ENCODE peak calls at places on chromosome 21, in ten cellular contexts. One of them, this sample, is unnamed.

GRCh38 chr21:38948377-38948776 is 142.6 kb downstream of the ETS2 start:
- DNase-seq in ovary: no peak
- DNase-seq in suprapubic skin: no peak
- DNase-seq in esophagus muscularis mucosa: no peak
- DNase-seq in sigmoid colon: no peak
- DNase-seq in tibial nerve: no peak
- DNase-seq in HepG2: no peak
- DNase-seq in K562: no peak
- DNase-seq in A549: no peak
- DNase-seq in upper lobe of left lung: no peak
- DNase-seq in this sample: no peak

GRCh38 chr21:46254208-46254975 is 25.8 kb upstream of the LSS start:
- DNase-seq in ovary: no peak
- DNase-seq in HepG2: no peak
- DNase-seq in upper lobe of left lung: no peak
- DNase-seq in sigmoid colon: no peak
- DNase-seq in suprapubic skin: no peak
- DNase-seq in K562: no peak
- DNase-seq in tibial nerve: no peak
- DNase-seq in esophagus muscularis mucosa: no peak
- DNase-seq in A549: no peak
- DNase-seq in this sample: no peak

GRCh38 chr21:41901782-41902181 is 22.6 kb upstream of the PRDM15 start:
- DNase-seq in suprapubic skin: no peak
- DNase-seq in K562: no peak
- DNase-seq in HepG2: no peak
- DNase-seq in esophagus muscularis mucosa: no peak
- DNase-seq in sigmoid colon: no peak
- DNase-seq in A549: no peak
- DNase-seq in ovary: no peak
- DNase-seq in upper lobe of left lung: no peak
- DNase-seq in tibial nerve: no peak
- DNase-seq in this sample: no peak

GRCh38 chr21:38945536-38946245 is 140.0 kb downstream of the ETS2 start:
- DNase-seq in K562: no peak
- DNase-seq in esophagus muscularis mucosa: no peak
- DNase-seq in tibial nerve: no peak
- DNase-seq in ovary: no peak
- DNase-seq in HepG2: no peak
- DNase-seq in suprapubic skin: no peak
- DNase-seq in upper lobe of left lung: no peak
- DNase-seq in sigmoid colon: no peak
- DNase-seq in A549: no peak
- DNase-seq in this sample: no peak

GRCh38 chr21:41648591-41649031 is 118.2 kb downstream of the RIPK4 start:
- DNase-seq in K562: no peak
- DNase-seq in ovary: no peak
- DNase-seq in sigmoid colon: no peak
- DNase-seq in esophagus muscularis mucosa: no peak
- DNase-seq in upper lobe of left lung: no peak
- DNase-seq in HepG2: no peak
- DNase-seq in suprapubic skin: no peak
- DNase-seq in A549: no peak
- DNase-seq in tibial nerve: no peak
- DNase-seq in this sample: no peak

GRCh38 chr21:20999567-21000169 is 1.5 kb downstream of the NCAM2 start:
- DNase-seq in K562: peak
- DNase-seq in upper lobe of left lung: no peak
- DNase-seq in tibial nerve: peak
- DNase-seq in ovary: no peak
- DNase-seq in HepG2: peak
- DNase-seq in A549: peak
- DNase-seq in esophagus muscularis mucosa: no peak
- DNase-seq in sigmoid colon: no peak
- DNase-seq in suprapubic skin: no peak
- DNase-seq in this sample: no peak

GRCh38 chr21:40618216-40618615 is 228.7 kb downstream of the DSCAM start:
- DNase-seq in esophagus muscularis mucosa: no peak
- DNase-seq in sigmoid colon: no peak
- DNase-seq in upper lobe of left lung: no peak
- DNase-seq in HepG2: no peak
- DNase-seq in A549: no peak
- DNase-seq in suprapubic skin: no peak
- DNase-seq in K562: no peak
- DNase-seq in ovary: no peak
- DNase-seq in tibial nerve: no peak
- DNase-seq in this sample: no peak

GRCh38 chr21:33230518-33231324 is 983 bp downstream of the IFNAR2 start:
- DNase-seq in esophagus muscularis mucosa: no peak
- DNase-seq in tibial nerve: no peak
- DNase-seq in upper lobe of left lung: peak
- DNase-seq in sigmoid colon: peak
- DNase-seq in K562: peak
- DNase-seq in suprapubic skin: peak
- DNase-seq in ovary: no peak
- DNase-seq in A549: peak
- DNase-seq in HepG2: peak
- DNase-seq in this sample: no peak

GRCh38 chr21:32826317-32827167 is 55.0 kb upstream of the PAXBP1 start:
- DNase-seq in suprapubic skin: no peak
- DNase-seq in K562: peak
- DNase-seq in HepG2: peak
- DNase-seq in ovary: peak
- DNase-seq in upper lobe of left lung: peak
- DNase-seq in A549: peak
- DNase-seq in esophagus muscularis mucosa: peak
- DNase-seq in sigmoid colon: no peak
- DNase-seq in tibial nerve: no peak
- DNase-seq in this sample: no peak

GRCh38 chr21:42652527-42653491 is 612 bp upstream of the PDE9A start:
- DNase-seq in esophagus muscularis mucosa: no peak
- DNase-seq in ovary: peak
- DNase-seq in tibial nerve: peak
- DNase-seq in HepG2: peak
- DNase-seq in upper lobe of left lung: peak
- DNase-seq in suprapubic skin: no peak
- DNase-seq in sigmoid colon: peak
- DNase-seq in A549: peak
- DNase-seq in K562: no peak
- DNase-seq in this sample: peak

GRCh38 chr21:38965910-38966504 is 160.3 kb downstream of the ETS2 start:
- DNase-seq in esophagus muscularis mucosa: no peak
- DNase-seq in tibial nerve: no peak
- DNase-seq in upper lobe of left lung: peak
- DNase-seq in HepG2: peak
- DNase-seq in A549: peak
- DNase-seq in sigmoid colon: no peak
- DNase-seq in suprapubic skin: no peak
- DNase-seq in K562: peak
- DNase-seq in ovary: peak
- DNase-seq in this sample: peak

GRCh38 chr21:13368200-13368599 is 241.4 kb upstream of the POTED start:
- DNase-seq in suprapubic skin: no peak
- DNase-seq in A549: no peak
- DNase-seq in HepG2: no peak
- DNase-seq in esophagus muscularis mucosa: no peak
- DNase-seq in ovary: no peak
- DNase-seq in upper lobe of left lung: no peak
- DNase-seq in tibial nerve: no peak
- DNase-seq in sigmoid colon: no peak
- DNase-seq in K562: no peak
- DNase-seq in this sample: no peak

GRCh38 chr21:33496345-33496744 is 4.8 kb upstream of the DNAJC28 start:
- DNase-seq in suprapubic skin: no peak
- DNase-seq in upper lobe of left lung: no peak
- DNase-seq in ovary: no peak
- DNase-seq in HepG2: no peak
- DNase-seq in tibial nerve: no peak
- DNase-seq in sigmoid colon: no peak
- DNase-seq in K562: peak
- DNase-seq in A549: peak
- DNase-seq in esophagus muscularis mucosa: no peak
- DNase-seq in this sample: no peak

GRCh38 chr21:41477641-41478318 is 30.2 kb downstream of the TMPRSS2 start:
- DNase-seq in esophagus muscularis mucosa: no peak
- DNase-seq in HepG2: no peak
- DNase-seq in sigmoid colon: no peak
- DNase-seq in tibial nerve: no peak
- DNase-seq in A549: no peak
- DNase-seq in suprapubic skin: no peak
- DNase-seq in K562: no peak
- DNase-seq in ovary: no peak
- DNase-seq in upper lobe of left lung: no peak
- DNase-seq in this sample: peak

DNA sequence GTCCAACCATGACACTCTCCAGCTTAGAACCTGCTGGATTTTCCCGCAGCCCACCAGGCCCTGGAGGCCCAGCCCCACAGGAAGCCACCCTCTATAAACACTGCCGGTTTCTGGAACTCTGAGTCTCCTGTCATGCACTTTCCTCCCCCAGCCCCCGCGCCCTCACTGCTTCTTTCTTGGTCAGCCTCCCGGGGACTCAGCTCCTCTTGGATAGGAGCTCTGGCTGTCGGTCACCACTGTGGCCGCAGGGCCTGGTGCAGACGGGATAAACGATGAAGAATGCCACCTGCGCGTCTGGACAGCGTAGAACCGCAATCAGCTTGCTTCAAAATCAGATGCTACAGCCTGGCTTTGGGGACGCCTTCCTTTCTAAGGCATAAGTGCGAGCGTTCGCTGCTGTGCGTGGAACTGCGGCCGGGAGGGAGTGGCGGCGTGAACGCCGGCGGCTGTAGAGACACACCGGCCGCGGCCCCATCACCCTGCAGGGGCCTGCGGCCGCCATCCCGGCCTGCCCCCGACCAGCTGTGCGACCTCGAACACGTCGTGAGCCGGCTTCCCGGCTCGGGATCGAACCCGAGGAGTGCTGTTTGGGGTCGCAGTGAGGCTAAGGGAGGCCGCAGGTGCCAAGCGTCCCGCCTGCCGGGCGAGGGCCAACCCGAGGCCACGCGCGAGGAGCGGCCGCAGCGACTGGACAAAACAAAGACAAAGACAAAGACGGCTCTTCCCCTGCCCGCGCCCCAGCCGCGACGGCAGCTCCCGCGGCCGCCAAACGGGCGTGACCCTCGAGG is 728 bp downstream of the PTTG1IP start:
- DNase-seq in sigmoid colon: peak
- DNase-seq in K562: peak
- DNase-seq in A549: no peak
- DNase-seq in tibial nerve: no peak
- DNase-seq in ovary: peak
- DNase-seq in esophagus muscularis mucosa: no peak
- DNase-seq in upper lobe of left lung: peak
- DNase-seq in suprapubic skin: no peak
- DNase-seq in HepG2: no peak
- DNase-seq in this sample: peak
- TF ChIP-seq EP300 in sigmoid colon: no peak
- TF ChIP-seq EP300 in K562: no peak
- TF ChIP-seq EP300 in A549: no peak
- TF ChIP-seq EP300 in tibial nerve: no peak
- TF ChIP-seq EP300 in ovary: no peak
- TF ChIP-seq EP300 in esophagus muscularis mucosa: no peak
- TF ChIP-seq EP300 in upper lobe of left lung: no peak
- TF ChIP-seq EP300 in suprapubic skin: no peak
- TF ChIP-seq EP300 in HepG2: no peak
- TF ChIP-seq EP300 in this sample: no peak

DNA sequence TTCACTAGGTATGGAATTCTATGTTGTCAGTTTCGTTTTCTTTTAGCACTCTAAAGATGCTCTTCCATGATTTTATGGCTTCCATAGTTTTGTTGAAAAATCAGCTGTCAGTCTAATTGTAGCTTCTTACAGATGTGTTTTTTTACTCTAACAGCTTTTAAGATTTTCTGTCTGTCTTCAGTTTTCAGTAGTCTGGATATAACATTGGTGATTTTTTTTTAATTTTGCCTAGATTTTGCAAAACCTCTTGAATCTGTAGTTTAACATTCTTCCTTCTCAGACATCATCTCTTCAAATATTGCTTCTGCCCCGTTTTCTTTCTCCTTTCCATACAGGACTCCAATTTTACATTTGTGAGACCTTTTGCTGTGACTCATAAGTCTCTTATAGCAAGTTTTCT is 17.9 kb upstream of the DYRK1A start:
- DNase-seq in esophagus muscularis mucosa: no peak
- DNase-seq in upper lobe of left lung: no peak
- DNase-seq in A549: peak
- DNase-seq in suprapubic skin: no peak
- DNase-seq in K562: peak
- DNase-seq in sigmoid colon: no peak
- DNase-seq in tibial nerve: no peak
- DNase-seq in ovary: no peak
- DNase-seq in HepG2: no peak
- DNase-seq in this sample: no peak
- TF ChIP-seq EP300 in esophagus muscularis mucosa: no peak
- TF ChIP-seq EP300 in upper lobe of left lung: no peak
- TF ChIP-seq EP300 in A549: no peak
- TF ChIP-seq EP300 in suprapubic skin: no peak
- TF ChIP-seq EP300 in K562: peak
- TF ChIP-seq EP300 in sigmoid colon: no peak
- TF ChIP-seq EP300 in tibial nerve: no peak
- TF ChIP-seq EP300 in ovary: no peak
- TF ChIP-seq EP300 in HepG2: no peak
- TF ChIP-seq EP300 in this sample: no peak

DNA sequence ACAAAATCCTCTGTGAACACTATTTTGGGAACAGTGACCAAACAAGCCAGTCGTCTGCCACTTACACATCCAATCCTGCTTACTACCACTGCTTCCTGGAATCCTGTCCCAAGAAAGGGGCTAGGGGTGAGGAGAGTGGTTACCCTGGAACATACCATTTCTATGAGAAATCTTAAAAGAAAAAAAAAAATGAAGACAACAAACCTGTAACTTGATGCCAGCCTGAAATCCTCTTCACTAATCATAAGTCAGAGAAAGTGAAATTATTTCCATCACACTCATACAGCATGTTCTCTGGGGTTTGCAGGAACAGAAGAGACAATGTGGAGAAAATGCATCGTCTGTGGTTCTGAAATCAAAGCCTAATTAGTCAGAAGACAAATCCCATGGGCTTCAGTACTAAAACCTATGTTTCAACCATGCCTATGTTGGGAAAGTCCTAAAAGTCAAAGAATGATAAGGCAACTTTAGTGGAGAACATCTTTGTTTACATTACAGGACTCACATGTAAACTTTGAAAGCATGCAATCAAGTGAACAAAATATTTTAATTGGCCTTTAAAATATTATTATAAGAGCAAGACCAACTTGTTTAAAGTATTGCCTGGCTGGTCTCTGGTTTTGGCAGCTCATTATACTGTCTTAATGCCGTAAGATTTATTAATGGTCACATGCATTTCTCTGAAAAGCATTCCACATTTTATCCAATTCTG is 220.7 kb downstream of the LTN1 start:
- DNase-seq in ovary: no peak
- DNase-seq in HepG2: no peak
- DNase-seq in sigmoid colon: no peak
- DNase-seq in A549: no peak
- DNase-seq in tibial nerve: no peak
- DNase-seq in suprapubic skin: no peak
- DNase-seq in upper lobe of left lung: no peak
- DNase-seq in esophagus muscularis mucosa: no peak
- DNase-seq in K562: no peak
- DNase-seq in this sample: no peak
- TF ChIP-seq EP300 in ovary: no peak
- TF ChIP-seq EP300 in HepG2: no peak
- TF ChIP-seq EP300 in sigmoid colon: peak
- TF ChIP-seq EP300 in A549: no peak
- TF ChIP-seq EP300 in tibial nerve: no peak
- TF ChIP-seq EP300 in suprapubic skin: no peak
- TF ChIP-seq EP300 in upper lobe of left lung: no peak
- TF ChIP-seq EP300 in esophagus muscularis mucosa: peak
- TF ChIP-seq EP300 in K562: no peak
- TF ChIP-seq EP300 in this sample: no peak

GRCh38 chr21:34807146-34807880 is 138.5 kb downstream of the CLIC6 start:
- DNase-seq in HepG2: no peak
- DNase-seq in esophagus muscularis mucosa: no peak
- DNase-seq in ovary: no peak
- DNase-seq in tibial nerve: no peak
- DNase-seq in suprapubic skin: no peak
- DNase-seq in A549: peak
- DNase-seq in sigmoid colon: no peak
- DNase-seq in upper lobe of left lung: peak
- DNase-seq in K562: no peak
- DNase-seq in this sample: no peak
- TF ChIP-seq EP300 in HepG2: no peak
- TF ChIP-seq EP300 in esophagus muscularis mucosa: no peak
- TF ChIP-seq EP300 in ovary: no peak
- TF ChIP-seq EP300 in tibial nerve: no peak
- TF ChIP-seq EP300 in suprapubic skin: no peak
- TF ChIP-seq EP300 in A549: no peak
- TF ChIP-seq EP300 in sigmoid colon: no peak
- TF ChIP-seq EP300 in upper lobe of left lung: no peak
- TF ChIP-seq EP300 in K562: no peak
- TF ChIP-seq EP300 in this sample: no peak